ENCODE peak calls at places on chromosomes 4 and X, in nine cellular contexts. Q is NT2/D1, P is GM23248, R is mesenchymal stem cell, Y is mammary epithelial cell, W is PC-3, N is Karpas-422, U is endothelial cell of umbilical vein, V is HCT116. G is an unnamed sample. For H3K9me3, the result is how much of the 10 kb centered on the place peaks cover.

GRCh38 chrX:120791013-120791643 is 84.5 kb downstream of the CT47B1 start:
- DNase-seq in Y (peak), N (no peak), V (peak), P (peak), U (peak), R (peak), W (peak), Q (no peak), G (peak)

GRCh38 chr4:16206848-16207247 is 19.4 kb downstream of the TAPT1 start:
- DNase-seq in Q (no peak), Y (no peak), U (no peak), N (no peak), R (no peak), W (no peak), P (peak), V (no peak), G (no peak)

GRCh38 chrX:138914751-138915150 is 203.2 kb upstream of the FGF13 start:
- DNase-seq in R (no peak), Q (no peak), W (no peak), V (no peak), P (peak), Y (no peak), N (no peak), U (no peak), G (no peak)

GRCh38 chr4:185865901-185866328 is 53.9 kb upstream of the SORBS2 start:
- DNase-seq in R (no peak), Y (peak), U (no peak), W (peak), P (peak), Q (no peak), N (no peak), V (no peak), G (peak)

GRCh38 chrX:34884693-34885277 is 57.8 kb upstream of the FAM47B start:
- DNase-seq in Q (no peak), Y (peak), U (peak), N (no peak), W (peak), P (peak), R (peak), V (no peak), G (peak)

GRCh38 chrX:110097920-110098319 is 95.0 kb downstream of the TMEM164 start:
- DNase-seq in W (no peak), N (no peak), V (no peak), Q (no peak), U (no peak), Y (no peak), R (peak), P (no peak), G (no peak)

GRCh38 chr4:38612996-38613395 is 51.0 kb upstream of the KLF3 start:
- DNase-seq in U (peak), N (no peak), Y (no peak), P (no peak), R (no peak), Q (no peak), V (no peak), W (peak), G (peak)

GRCh38 chr4:2714071-2714770 is 41.9 kb downstream of the TNIP2 start:
- DNase-seq in Y (no peak), Q (no peak), U (peak), P (peak), R (no peak), W (no peak), N (no peak), V (no peak), G (peak)

GRCh38 chrX:110168585-110168984 is 149.3 kb downstream of the AMMECR1 start:
- DNase-seq in N (no peak), R (no peak), Q (no peak), Y (peak), P (peak), V (no peak), U (no peak), W (no peak), G (peak)

GRCh38 chr4:85520765-85521749 is 46.1 kb downstream of the ARHGAP24 start:
- DNase-seq in Q (no peak), W (no peak), V (no peak), U (no peak), Y (no peak), N (no peak), P (peak), R (no peak), G (no peak)

GRCh38 chr4:60682901-60683300 is 517.2 kb upstream of the ADGRL3 start:
- DNase-seq in N (no peak), Y (no peak), P (peak), W (peak), V (no peak), R (no peak), Q (no peak), U (no peak), G (peak)

GRCh38 chr4:116959045-116959444 is 126.3 kb downstream of the TRAM1L1 start:
- DNase-seq in V (no peak), P (no peak), U (no peak), W (no peak), R (no peak), N (no peak), Q (no peak), Y (no peak), G (no peak)

GRCh38 chr4:170259631-170260153 is 169.9 kb upstream of the AADAT start:
- DNase-seq in R (peak), N (peak), Y (peak), U (peak), Q (peak), P (peak), W (peak), V (peak), G (peak)

GRCh38 chr4:168536448-168536847 is 39.6 kb downstream of the PALLD start:
- DNase-seq in Q (no peak), R (no peak), Y (no peak), N (no peak), U (no peak), V (peak), P (no peak), W (no peak), G (no peak)

GRCh38 chrX:136121788-136122187 is 25.5 kb upstream of the FHL1 start:
- DNase-seq in U (no peak), W (peak), Y (no peak), R (no peak), N (no peak), V (no peak), P (no peak), Q (no peak), G (peak)

GRCh38 chr4:126364290-126364978 is 1049.7 kb downstream of the FAT4 start:
- DNase-seq in N (no peak), Q (no peak), U (peak), R (peak), Y (no peak), P (peak), V (no peak), W (no peak), G (peak)

GRCh38 chr4:42151568-42152506 is 618 bp downstream of the BEND4 start:
- DNase-seq in U (peak), N (no peak), Q (peak), V (no peak), P (peak), W (no peak), R (no peak), Y (no peak), G (peak)

GRCh38 chr4:3121110-3121509 is 46.6 kb downstream of the HTT start:
- DNase-seq in V (no peak), W (no peak), R (no peak), Q (no peak), N (no peak), Y (no peak), U (no peak), P (no peak), G (no peak)

GRCh38 chr4:74044676-74045075 is 6.2 kb upstream of the CXCL3 start:
- DNase-seq in V (no peak), Y (peak), W (peak), N (no peak), Q (no peak), U (peak), P (peak), R (peak), G (no peak)

GRCh38 chr4:129362685-129363274 is 266.8 kb downstream of the C4orf33 start:
- DNase-seq in Q (peak), P (peak), W (peak), V (peak), R (peak), U (peak), Y (peak), N (peak), G (peak)

GRCh38 chrX:109890910-109891502 is 111.9 kb upstream of the TMEM164 start:
- DNase-seq in R (peak), U (peak), Y (peak), V (peak), P (peak), N (peak), Q (peak), W (peak), G (peak)

GRCh38 chr4:3267576-3268394 is 18.8 kb downstream of the MSANTD1 start:
- DNase-seq in V (no peak), Q (no peak), P (no peak), R (no peak), W (no peak), N (no peak), U (no peak), Y (no peak), G (no peak)

GRCh38 chr4:54227261-54228063 is 1.6 kb upstream of the PDGFRA start:
- DNase-seq in P (peak), W (peak), U (peak), R (peak), Y (peak), N (peak), V (no peak), Q (no peak), G (peak)

GRCh38 chr4:92791876-92792490 is 488.2 kb downstream of the GRID2 start:
- DNase-seq in Q (no peak), V (no peak), P (no peak), Y (no peak), N (no peak), R (peak), U (peak), W (no peak), G (no peak)

GRCh38 chr4:4585012-4585670 is 43.3 kb upstream of the STX18 start:
- DNase-seq in U (no peak), W (no peak), R (peak), V (no peak), Y (peak), Q (no peak), P (peak), N (no peak), G (peak)

GRCh38 chr4:101201421-101201820 is 145.9 kb downstream of the PPP3CA start:
- DNase-seq in U (no peak), N (no peak), Q (no peak), W (no peak), R (peak), P (no peak), V (no peak), Y (peak), G (no peak)

GRCh38 chr4:6962211-6963041 is 52.8 kb downstream of the TBC1D14 start:
- DNase-seq in P (no peak), U (no peak), Y (no peak), N (no peak), R (no peak), W (no peak), V (no peak), Q (peak), G (no peak)

GRCh38 chrX:348461-349117 is 30.0 kb upstream of the GTPBP6 start:
- DNase-seq in U (no peak), W (no peak), R (peak), P (no peak), Y (no peak), V (no peak), Q (no peak), N (no peak), G (no peak)

GRCh38 chrX:140298946-140299345 is 205.9 kb downstream of the SOX3 start:
- DNase-seq in V (no peak), R (no peak), Y (no peak), N (no peak), W (no peak), U (no peak), Q (no peak), P (no peak), G (no peak)

GRCh38 chrX:41526268-41526667 is 79.1 kb downstream of the NYX start:
- DNase-seq in R (no peak), N (no peak), W (no peak), U (no peak), V (no peak), P (no peak), Q (no peak), Y (no peak), G (no peak)

GRCh38 chr4:8126523-8126922 is 32.1 kb downstream of the ABLIM2 start:
- DNase-seq in R (no peak), Y (no peak), W (no peak), P (no peak), V (no peak), Q (no peak), U (no peak), N (no peak), G (no peak)

GRCh38 chr4:139015948-139016451 is 419 bp downstream of the NOCT start:
- DNase-seq in Y (peak), Q (no peak), P (peak), W (no peak), R (peak), U (peak), V (no peak), N (peak), G (peak)

GRCh38 chr4:185040523-185040922 is 22.2 kb downstream of the HELT start:
- DNase-seq in R (peak), Q (no peak), Y (no peak), N (no peak), V (no peak), U (no peak), W (no peak), P (no peak), G (no peak)

GRCh38 chr4:174757736-174758135 is 71.3 kb downstream of the GLRA3 start:
- DNase-seq in Q (no peak), V (no peak), R (no peak), U (no peak), P (no peak), Y (no peak), W (no peak), N (no peak), G (no peak)

GRCh38 chrX:136540226-136540625 is 8.2 kb downstream of the VGLL1 start:
- DNase-seq in Q (no peak), P (no peak), W (no peak), N (no peak), U (no peak), Y (no peak), V (no peak), R (no peak), G (no peak)

GRCh38 chrX:13690836-13691235 is 1.9 kb downstream of the RAB9A start:
- DNase-seq in V (no peak), N (peak), W (peak), R (no peak), Y (peak), U (no peak), Q (no peak), P (peak), G (peak)

GRCh38 chrX:13693341-13693871 is 4.5 kb downstream of the RAB9A start:
- DNase-seq in R (no peak), N (no peak), U (no peak), W (no peak), V (no peak), Y (peak), Q (no peak), P (peak), G (no peak)

GRCh38 chrX:13691845-13692334 is 3.0 kb downstream of the RAB9A start:
- DNase-seq in U (no peak), R (no peak), V (no peak), P (no peak), Y (no peak), Q (no peak), N (peak), W (no peak), G (no peak)

GRCh38 chrX:13694359-13694758 is 5.4 kb downstream of the RAB9A start:
- DNase-seq in V (no peak), N (no peak), Q (no peak), R (peak), Y (no peak), W (no peak), P (peak), U (no peak), G (peak)

GRCh38 chrX:13692771-13693231 is 3.9 kb downstream of the RAB9A start:
- DNase-seq in Q (no peak), Y (no peak), U (no peak), N (no peak), P (no peak), R (no peak), W (no peak), V (peak), G (no peak)
- H3K9ac ChIP-seq in Q (no peak), Y (peak), U (no peak), N (peak), P (no peak), R (no peak), W (no peak), V (peak), G (no peak)

DNA sequence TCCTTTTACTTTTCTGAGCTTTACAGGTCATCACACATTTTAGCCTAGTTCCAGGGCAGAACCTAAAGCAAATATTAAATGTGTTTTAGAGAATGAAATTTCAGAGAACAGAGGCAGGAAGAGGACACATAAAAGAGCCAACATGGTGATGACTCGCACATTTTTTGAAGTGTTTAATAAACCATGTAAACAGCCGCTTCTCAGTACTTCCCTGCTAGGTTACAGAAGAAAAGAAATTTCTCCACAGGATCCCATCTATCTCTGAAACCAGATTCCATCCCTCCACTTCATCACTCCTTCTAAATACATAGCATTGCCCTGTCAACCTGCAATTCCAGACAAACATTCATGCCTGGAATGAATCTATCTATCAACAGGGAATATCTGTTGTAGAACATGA is 949.5 kb upstream of the PCDH7 start:
- DNase-seq in W (peak), U (no peak), V (peak), R (peak), Q (no peak), N (no peak), Y (no peak), P (no peak), G (peak)
- H3K9me3 ChIP-seq in W (under half), U (under half), V (under half), R (under half), Q (under half), N (under half), Y (under half), P (under half), G (under half)

GRCh38 chr4:165379662-165380061 is 854 bp downstream of the CPE start:
- DNase-seq in P (peak), U (no peak), Q (no peak), V (no peak), W (no peak), R (peak), Y (no peak), N (no peak), G (peak)
- H3K9ac ChIP-seq in P (no peak), U (no peak), Q (peak), V (peak), W (no peak), R (peak), Y (no peak), N (no peak), G (peak)

GRCh38 chr4:117971406-117971805 is 62.9 kb upstream of the NDST3 start:
- DNase-seq in W (no peak), P (peak), R (peak), Q (no peak), V (no peak), Y (no peak), N (no peak), U (no peak), G (peak)
- H3K9me3 ChIP-seq in W (under half), P (under half), R (under half), Q (under half), V (under half), Y (under half), N (under half), U (under half), G (under half)

GRCh38 chrX:21374994-21375794 is 976 bp downstream of the CNKSR2 start:
- DNase-seq in N (no peak), P (no peak), R (no peak), W (no peak), V (no peak), Y (no peak), Q (no peak), U (no peak), G (no peak)

GRCh38 chrX:21373001-21373400 is 1.2 kb upstream of the CNKSR2 start:
- DNase-seq in Y (no peak), P (no peak), Q (no peak), U (no peak), N (no peak), R (no peak), V (no peak), W (no peak), G (no peak)

GRCh38 chrX:21373637-21374162 is 518 bp upstream of the CNKSR2 start:
- DNase-seq in N (no peak), Q (no peak), V (no peak), Y (no peak), U (no peak), P (peak), W (no peak), R (no peak), G (no peak)

GRCh38 chrX:21375795-21376069 is 1.5 kb downstream of the CNKSR2 start:
- DNase-seq in P (no peak), V (no peak), R (no peak), U (no peak), Y (no peak), Q (no peak), N (no peak), W (no peak), G (no peak)

GRCh38 chrX:21374163-21374993 is at the start of gene CNKSR2:
- DNase-seq in R (peak), P (peak), N (no peak), Y (peak), U (peak), W (peak), Q (peak), V (no peak), G (peak)
- H3K9ac ChIP-seq in R (peak), P (no peak), N (no peak), Y (peak), U (no peak), W (no peak), Q (peak), V (no peak), G (peak)

DNA sequence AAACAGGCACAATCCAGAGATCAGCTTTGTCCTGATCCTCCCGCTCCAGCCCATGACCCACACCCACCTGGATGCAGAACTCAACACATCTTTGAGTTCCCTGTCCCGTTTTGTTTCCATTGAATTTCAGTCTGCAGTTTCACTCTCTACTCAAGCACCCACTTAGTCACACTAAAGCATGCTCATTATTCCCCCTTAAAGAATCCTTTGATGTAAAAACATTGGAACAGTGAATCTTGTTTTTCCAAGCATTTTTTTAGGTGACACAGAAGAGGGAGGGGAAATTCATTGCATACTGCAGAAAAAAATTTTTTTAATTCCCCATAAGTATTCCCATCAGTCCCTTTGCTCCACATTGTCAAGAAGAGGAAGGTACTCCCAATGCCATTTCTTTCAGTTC is 249.7 kb upstream of the TTC29 start:
- DNase-seq in U (no peak), Q (no peak), V (no peak), Y (no peak), P (no peak), N (no peak), R (no peak), W (no peak), G (no peak)
- H3K9me3 ChIP-seq in U (under half), Q (under half), V (under half), Y (under half), P (under half), N (under half), R (under half), W (under half), G (under half)

DNA sequence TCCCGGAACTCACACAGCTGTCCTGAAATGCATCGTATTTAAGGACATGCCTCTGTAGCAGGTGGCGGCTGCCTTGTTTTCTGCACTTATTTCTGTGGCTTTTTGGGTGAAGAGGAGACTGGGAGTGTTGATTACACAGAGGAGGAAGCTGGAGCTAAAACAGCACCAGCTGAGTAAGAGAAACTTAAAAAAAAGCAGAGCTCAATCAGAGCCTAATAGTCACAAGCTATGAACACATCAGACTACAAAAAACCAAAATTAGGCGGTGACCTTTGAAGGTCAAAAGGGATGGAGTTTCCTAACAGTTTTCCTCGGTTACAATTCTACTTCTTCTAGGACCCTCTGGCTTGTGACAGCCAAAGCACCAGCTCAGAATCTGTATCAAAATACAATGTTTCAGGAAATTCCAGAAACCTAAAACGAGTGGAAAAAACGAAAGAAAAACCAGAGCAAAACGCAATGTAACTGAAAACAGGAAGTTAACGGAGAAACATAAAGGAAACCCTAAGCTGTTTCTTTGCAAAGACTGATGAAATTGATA is 13.5 kb downstream of the PRKX start:
- DNase-seq in U (peak), N (peak), Q (no peak), Y (no peak), R (no peak), W (no peak), V (no peak), P (peak), G (peak)
- H3K9ac ChIP-seq in U (peak), N (peak), Q (no peak), Y (no peak), R (peak), W (no peak), V (no peak), P (peak), G (peak)